ENCODE peak calls at places on chromosomes 7 and 10, in seven cellular contexts. K, J, V, F, Y, I and Z are unnamed samples.

GRCh38 chr10:3336673-3337293 is 164.2 kb upstream of the PITRM1 start:
- DNase-seq in K (no peak), J (no peak), V (no peak), F (no peak), Y (no peak), I (no peak), Z (no peak)

GRCh38 chr7:39851466-39852045 is 98.5 kb upstream of the CDK13 start:
- DNase-seq in K (no peak), J (no peak), V (no peak), F (no peak), Y (no peak), I (no peak), Z (no peak)

GRCh38 chr10:119448579-119449209 is 93.8 kb downstream of the RGS10 start:
- DNase-seq in K (no peak), J (no peak), V (no peak), F (no peak), Y (no peak), I (no peak), Z (no peak)

GRCh38 chr7:66627151-66627681 is 1.5 kb upstream of the KCTD7 start:
- DNase-seq in K (no peak), J (no peak), V (no peak), F (no peak), Y (no peak), I (no peak), Z (peak; percentile 30)

GRCh38 chr7:35874881-35875280 is 74.0 kb downstream of the SEPTIN7 start:
- DNase-seq in K (no peak), J (no peak), V (no peak), F (no peak), Y (no peak), I (no peak), Z (no peak)

GRCh38 chr10:1807924-1808323 is 70.6 kb upstream of the ADARB2 start:
- DNase-seq in K (no peak), J (no peak), V (no peak), F (no peak), Y (no peak), I (no peak), Z (no peak)

GRCh38 chr10:36256166-36256565 is 614.1 kb upstream of the FZD8 start:
- DNase-seq in K (no peak), J (no peak), V (no peak), F (no peak), Y (no peak), I (no peak), Z (no peak)

GRCh38 chr10:115095758-115096157 is 2.6 kb downstream of the ATRNL1 start:
- DNase-seq in K (no peak), J (no peak), V (no peak), F (no peak), Y (no peak), I (no peak), Z (no peak)

GRCh38 chr7:124072603-124073324 is 39.9 kb upstream of the TMEM229A start:
- DNase-seq in K (no peak), J (no peak), V (no peak), F (no peak), Y (no peak), I (no peak), Z (no peak)

GRCh38 chr7:36312064-36312914 is 77.4 kb upstream of the ANLN start:
- DNase-seq in K (peak; percentile 80), J (no peak), V (no peak), F (peak; percentile 88), Y (peak; percentile 83), I (peak; percentile 35), Z (no peak)

GRCh38 chr7:158383665-158384064 is 204.0 kb downstream of the PTPRN2 start:
- DNase-seq in K (no peak), J (no peak), V (no peak), F (no peak), Y (no peak), I (no peak), Z (no peak)

GRCh38 chr7:17313175-17313574 is 14.7 kb downstream of the AHR start:
- DNase-seq in K (no peak), J (no peak), V (no peak), F (no peak), Y (no peak), I (no peak), Z (no peak)

GRCh38 chr7:919114-919442 is 35.4 kb downstream of the ADAP1 start:
- DNase-seq in K (peak; percentile 38), J (no peak), V (peak; percentile 7), F (peak; percentile 9), Y (no peak), I (no peak), Z (peak; percentile 3)

GRCh38 chr7:94700926-94701554 is 45.1 kb upstream of the SGCE start:
- DNase-seq in K (no peak), J (no peak), V (no peak), F (no peak), Y (no peak), I (no peak), Z (no peak)

GRCh38 chr10:43403911-43404674 is 4.9 kb downstream of the HNRNPF start:
- DNase-seq in K (peak; percentile 14), J (no peak), V (no peak), F (no peak), Y (no peak), I (no peak), Z (no peak)

GRCh38 chr7:105666324-105666723 is 85.0 kb upstream of the EFCAB10 start:
- DNase-seq in K (no peak), J (no peak), V (no peak), F (no peak), Y (no peak), I (no peak), Z (no peak)

GRCh38 chr7:76303829-76304505 is 1.5 kb downstream of the HSPB1 start:
- DNase-seq in K (no peak), J (no peak), V (no peak), F (peak; percentile 29), Y (no peak), I (peak; percentile 15), Z (peak; percentile 57)

GRCh38 chr7:47648301-47648900 is 66.5 kb upstream of the TNS3 start:
- DNase-seq in K (no peak), J (no peak), V (no peak), F (no peak), Y (no peak), I (no peak), Z (no peak)

GRCh38 chr10:61750943-61751471 is 88.3 kb downstream of the CABCOCO1 start:
- DNase-seq in K (peak; percentile 94), J (peak; percentile 18), V (peak; percentile 29), F (peak; percentile 84), Y (peak; percentile 79), I (peak; percentile 67), Z (peak; percentile 91)

GRCh38 chr10:89302628-89303027 is 782 bp downstream of the IFIT2 start:
- DNase-seq in K (no peak), J (no peak), V (no peak), F (no peak), Y (no peak), I (no peak), Z (no peak)

GRCh38 chr7:1946025-1946424 is 275.9 kb downstream of the ELFN1 start:
- DNase-seq in K (no peak), J (no peak), V (peak; percentile 6), F (no peak), Y (no peak), I (no peak), Z (no peak)

GRCh38 chr10:132461683-132462231 is 64.8 kb downstream of the PWWP2B start:
- DNase-seq in K (peak; percentile 92), J (no peak), V (peak; percentile 45), F (no peak), Y (no peak), I (no peak), Z (no peak)

DNA sequence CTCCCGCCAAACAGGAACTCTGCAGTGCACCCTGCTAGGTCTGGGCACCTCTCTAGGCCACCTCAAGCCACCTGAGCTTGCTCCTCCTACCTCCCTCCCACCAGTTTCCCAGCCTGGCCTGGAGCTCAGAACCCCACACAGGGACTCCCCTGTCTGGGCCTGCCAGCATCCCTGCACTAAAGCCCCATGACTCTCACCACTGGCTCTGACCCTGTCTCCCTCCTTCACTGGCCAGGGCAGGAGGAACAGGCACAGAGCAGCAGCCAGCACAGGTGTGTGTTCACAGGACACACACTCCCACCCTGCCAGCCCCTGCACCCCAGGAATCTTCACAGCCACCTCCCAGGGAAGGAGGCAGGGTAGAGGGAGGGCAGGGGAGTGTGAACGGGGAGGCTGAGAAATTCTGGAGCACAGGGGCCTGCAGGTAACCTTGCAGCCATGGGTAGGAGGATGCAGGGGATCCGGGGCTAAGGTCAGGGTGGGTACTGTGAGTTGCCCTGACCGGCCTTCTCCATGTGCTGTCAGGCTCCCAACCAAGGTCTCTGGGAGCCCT is 13.9 kb upstream of the ANTXRL start:
- DNase-seq in K (peak; percentile 43), J (no peak), V (no peak), F (no peak), Y (no peak), I (peak; percentile 7), Z (no peak)
- H3K4me1 ChIP-seq in K (peaks cover 8% of the 10 kb centered on the region), J (peaks cover 34% of the 10 kb centered on the region), V (no peaks in the 10 kb centered on the region), F (no peaks in the 10 kb centered on the region), Y (no peaks in the 10 kb centered on the region), I (peaks cover 44% of the 10 kb centered on the region), Z (no peaks in the 10 kb centered on the region)

GRCh38 chr7:149741629-149742028 is 31.8 kb downstream of the ZNF467 start:
- DNase-seq in K (no peak), J (no peak), V (no peak), F (peak; percentile 44), Y (no peak), I (no peak), Z (no peak)

GRCh38 chr7:149736478-149737360 is 36.7 kb downstream of the ZNF467 start:
- DNase-seq in K (no peak), J (no peak), V (no peak), F (no peak), Y (no peak), I (no peak), Z (no peak)

GRCh38 chr7:149743481-149743880 is 29.9 kb downstream of the ZNF467 start:
- DNase-seq in K (no peak), J (no peak), V (no peak), F (no peak), Y (no peak), I (no peak), Z (no peak)

DNA sequence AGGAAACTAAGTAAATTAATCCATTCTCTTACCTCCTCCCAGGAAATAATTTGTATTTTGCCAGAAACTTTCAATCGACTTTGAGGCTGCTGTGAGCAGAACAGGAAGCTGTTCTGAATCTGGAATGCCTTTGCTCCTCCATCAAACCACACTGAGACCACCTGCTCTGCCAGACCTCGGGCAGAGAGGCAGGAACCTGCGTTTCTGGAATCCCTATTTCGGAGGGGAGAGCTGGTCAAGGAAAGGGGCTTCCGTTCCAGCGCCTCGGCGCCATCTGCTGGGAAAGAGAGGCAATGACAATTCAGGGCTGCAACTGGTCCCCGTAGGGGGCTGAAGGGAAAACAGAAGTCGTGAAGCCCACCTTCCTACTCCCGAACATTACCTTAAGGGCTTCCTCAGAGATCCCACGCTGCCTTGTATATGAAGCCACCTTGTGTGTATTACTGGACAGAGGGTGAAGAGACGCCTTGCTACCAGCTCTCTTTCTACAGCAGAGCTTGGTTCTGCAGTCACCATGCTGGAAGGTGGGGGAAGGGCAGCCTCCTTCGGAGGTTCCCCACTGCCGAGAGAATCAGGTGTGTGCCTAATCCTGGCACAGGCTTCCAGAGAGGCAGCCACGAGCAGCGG is 31.2 kb downstream of the ZNF467 start:
- DNase-seq in K (peak; percentile 85), J (peak; percentile 20), V (peak; percentile 69), F (peak; percentile 70), Y (peak; percentile 94), I (peak; percentile 66), Z (peak; percentile 80)
- H3K4me1 ChIP-seq in K (peaks cover 5% of the 10 kb centered on the region), J (peaks cover 10% of the 10 kb centered on the region), V (no peaks in the 10 kb centered on the region), F (peaks cover 12% of the 10 kb centered on the region), Y (no peaks in the 10 kb centered on the region), I (peaks cover 11% of the 10 kb centered on the region), Z (no peaks in the 10 kb centered on the region)

GRCh38 chr7:116527521-116527920 is 2.7 kb downstream of the CAV1 start:
- DNase-seq in K (no peak), J (no peak), V (no peak), F (no peak), Y (no peak), I (no peak), Z (no peak)
- H3K4me1 ChIP-seq in K (peaks cover 5% of the 10 kb centered on the region), J (peaks cover 18% of the 10 kb centered on the region), V (peaks cover 11% of the 10 kb centered on the region), F (peaks cover 19% of the 10 kb centered on the region), Y (peaks cover 32% of the 10 kb centered on the region), I (peaks cover 21% of the 10 kb centered on the region), Z (peaks cover 8% of the 10 kb centered on the region)

GRCh38 chr7:19108985-19109946 is 8.2 kb downstream of the TWIST1 start:
- DNase-seq in K (no peak), J (no peak), V (no peak), F (no peak), Y (no peak), I (no peak), Z (no peak)
- H3K4me1 ChIP-seq in K (no peaks in the 10 kb centered on the region), J (no peaks in the 10 kb centered on the region), V (peaks cover 2% of the 10 kb centered on the region), F (peaks cover 26% of the 10 kb centered on the region), Y (peaks cover 72% of the 10 kb centered on the region), I (no peaks in the 10 kb centered on the region), Z (peaks cover 10% of the 10 kb centered on the region)